ENCODE peak calls at places on chromosomes 16 and 17, in four cellular contexts. S is MG63, G is heart right ventricle, J is A549. D is an unnamed sample.

GRCh38 chr17:12790806-12791148 is 1.5 kb downstream of the ARHGAP44 start:
- DNase-seq in J (no peak), S (no peak), G (no peak), D (no peak)

GRCh38 chr17:80279895-80280294 is 19.2 kb downstream of the RNF213 start:
- DNase-seq in J (no peak), S (peak; percentile 69), G (peak; percentile 65), D (peak; percentile 29)

GRCh38 chr17:59366773-59367656 is 35.6 kb downstream of the YPEL2 start:
- DNase-seq in J (no peak), S (peak; percentile 4), G (peak; percentile 71), D (no peak)

GRCh38 chr17:8935194-8935593 is 30.3 kb downstream of the PIK3R5 start:
- DNase-seq in S (peak; percentile 44), G (no peak), J (peak; percentile 26), D (no peak)

GRCh38 chr17:79971651-79972050 is 64.0 kb downstream of the TBC1D16 start:
- DNase-seq in S (no peak), G (no peak), J (no peak), D (no peak)

GRCh38 chr17:14057591-14057990 is 11.7 kb upstream of the COX10 start:
- DNase-seq in J (no peak), S (no peak), G (no peak), D (no peak)

GRCh38 chr17:82890339-82890730 is 50.5 kb upstream of the ZNF750 start:
- DNase-seq in S (no peak), J (no peak), G (peak; percentile 29), D (no peak)

GRCh38 chr16:12573730-12574383 is 229.8 kb downstream of the CPPED1 start:
- DNase-seq in J (peak; percentile 71), S (peak; percentile 25), G (peak; percentile 24), D (no peak)

GRCh38 chr16:23556881-23557778 is at the start of the genes EARS2 and UBFD1:
- DNase-seq in S (peak; percentile 99), G (peak; percentile 98), J (peak; percentile 98), D (peak; percentile 92)

GRCh38 chr17:10103712-10104111 is 94.7 kb downstream of the GAS7 start:
- DNase-seq in S (no peak), J (no peak), G (no peak), D (no peak)

GRCh38 chr17:79398441-79398840 is 212.4 kb downstream of the RBFOX3 start:
- DNase-seq in S (no peak), G (no peak), J (no peak), D (no peak)

GRCh38 chr16:85749686-85750020 is 1.2 kb downstream of the C16orf74 start:
- DNase-seq in S (no peak), G (no peak), J (no peak), D (no peak)

GRCh38 chr17:78522031-78522809 is 55.0 kb downstream of the DNAH17 start:
- DNase-seq in J (no peak), G (no peak), S (no peak), D (no peak)

GRCh38 chr17:38897671-38898290 is 27.6 kb upstream of the LASP1NB start:
- DNase-seq in S (no peak), G (no peak), J (no peak), D (no peak)

GRCh38 chr16:53546988-53547391 is 44.0 kb upstream of the AKTIP start:
- DNase-seq in G (no peak), J (peak; percentile 35), S (no peak), D (no peak)

GRCh38 chr17:5281814-5282638 is at the start of gene RABEP1:
- DNase-seq in J (peak; percentile 92), S (peak; percentile 85), G (peak; percentile 95), D (peak; percentile 43)

GRCh38 chr16:11349599-11350276 is 4.5 kb downstream of the RMI2 start:
- DNase-seq in J (no peak), S (peak; percentile 70), G (peak; percentile 54), D (no peak)

GRCh38 chr17:68295086-68295485 is 3.8 kb downstream of the ARSG start:
- DNase-seq in S (no peak), J (no peak), G (no peak), D (no peak)

GRCh38 chr17:73142763-73143395 is 21.9 kb upstream of the SSTR2 start:
- DNase-seq in S (no peak), J (no peak), G (no peak), D (no peak)

GRCh38 chr16:85302018-85302847 is 190.0 kb upstream of the CIBAR2 start:
- DNase-seq in G (no peak), J (no peak), S (no peak), D (no peak)

GRCh38 chr16:85566502-85567100 is 46.5 kb upstream of the GSE1 start:
- DNase-seq in J (no peak), S (no peak), G (no peak), D (no peak)

GRCh38 chr16:84878770-84879169 is 59.0 kb downstream of the CRISPLD2 start:
- DNase-seq in S (no peak), G (no peak), J (no peak), D (no peak)

GRCh38 chr17:28889996-28890395 is 7.5 kb downstream of the FLOT2 start:
- DNase-seq in G (no peak), J (no peak), S (no peak), D (no peak)

GRCh38 chr17:20174588-20175265 is 165.6 kb downstream of the SPECC1 start:
- DNase-seq in S (peak; percentile 79), G (no peak), J (no peak), D (no peak)

GRCh38 chr17:7314719-7315569 is at the start of gene GPS2:
- DNase-seq in S (peak; percentile 83), J (peak; percentile 93), G (peak; percentile 93), D (no peak)

GRCh38 chr16:60748366-60748765 is 1287.9 kb downstream of the CDH8 start:
- DNase-seq in G (no peak), S (no peak), J (no peak), D (no peak)

GRCh38 chr16:71929048-71929447 is 33.7 kb downstream of the IST1 start:
- DNase-seq in S (peak; percentile 47), J (no peak), G (peak; percentile 33), D (peak; percentile 39)

GRCh38 chr17:57945999-57946797 is 9.0 kb downstream of the CUEDC1 start:
- DNase-seq in G (no peak), J (no peak), S (no peak), D (no peak)

GRCh38 chr17:31593806-31594205 is 202.3 kb downstream of the RAB11FIP4 start:
- DNase-seq in G (peak; percentile 52), S (peak; percentile 97), J (no peak), D (no peak)

GRCh38 chr16:361872-362701 is 8.3 kb downstream of the MRPL28 start:
- DNase-seq in J (peak; percentile 89), G (peak; percentile 65), S (peak; percentile 55), D (peak; percentile 20)

DNA sequence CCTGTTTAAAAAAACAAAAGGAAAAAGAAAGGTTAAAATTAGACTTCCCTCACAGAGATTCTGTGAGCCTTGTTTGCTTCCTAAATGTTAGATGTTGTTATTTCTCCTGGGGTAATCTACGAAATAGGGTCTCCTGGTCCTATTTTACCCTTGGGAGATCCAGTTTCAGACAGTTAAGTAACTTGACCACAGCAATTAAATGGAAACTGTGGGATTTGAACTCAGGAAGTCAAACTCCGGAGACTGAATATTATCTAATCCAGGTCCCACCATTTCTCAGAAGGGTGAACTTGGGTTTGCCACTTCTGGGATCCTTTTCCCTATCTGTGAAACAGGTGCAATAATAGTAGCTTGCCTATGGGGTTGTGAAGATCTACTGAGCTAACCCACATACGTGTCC is 6.4 kb upstream of the TMC5 start:
- DNase-seq in G (no peak), J (no peak), S (no peak), D (no peak)
- H3K4me3 ChIP-seq in G (no peak overlapping the region), J (peak overlapping the region; percentile 59), S (no peak overlapping the region), D (no peak overlapping the region)

GRCh38 chr16:22300427-22301071 is 3.3 kb downstream of the POLR3E start:
- DNase-seq in G (peak; percentile 49), J (peak; percentile 71), S (peak; percentile 73), D (peak; percentile 7)

GRCh38 chr16:22296225-22297113 is 740 bp upstream of the POLR3E start:
- DNase-seq in J (no peak), G (no peak), S (no peak), D (no peak)

GRCh38 chr16:22297871-22298733 is 893 bp downstream of the POLR3E start:
- DNase-seq in G (peak; percentile 65), S (peak; percentile 85), J (peak; percentile 95), D (peak; percentile 97)

GRCh38 chr16:22297114-22297870 is at the start of gene POLR3E:
- DNase-seq in G (peak; percentile 99), S (peak; percentile 97), J (peak; percentile 98), D (peak; percentile 87)

GRCh38 chr16:22299036-22299435 is 1.8 kb downstream of the POLR3E start:
- DNase-seq in G (no peak), S (no peak), J (no peak), D (no peak)
- H3K4me3 ChIP-seq in G (peak overlapping the region; percentile 97), S (no peak overlapping the region), J (no peak overlapping the region), D (no peak overlapping the region)

GRCh38 chr16:27221576-27222498 is 18.5 kb downstream of the KDM8 start:
- DNase-seq in G (peak; percentile 33), J (no peak), S (peak; percentile 96), D (no peak)

GRCh38 chr16:27224271-27224737 is 21.0 kb downstream of the KDM8 start:
- DNase-seq in S (no peak), G (no peak), J (no peak), D (no peak)

GRCh38 chr16:27223226-27223610 is 19.9 kb downstream of the KDM8 start:
- DNase-seq in G (no peak), S (no peak), J (no peak), D (no peak)

GRCh38 chr16:27223701-27224100 is 20.4 kb downstream of the KDM8 start:
- DNase-seq in G (no peak), J (no peak), S (no peak), D (no peak)

DNA sequence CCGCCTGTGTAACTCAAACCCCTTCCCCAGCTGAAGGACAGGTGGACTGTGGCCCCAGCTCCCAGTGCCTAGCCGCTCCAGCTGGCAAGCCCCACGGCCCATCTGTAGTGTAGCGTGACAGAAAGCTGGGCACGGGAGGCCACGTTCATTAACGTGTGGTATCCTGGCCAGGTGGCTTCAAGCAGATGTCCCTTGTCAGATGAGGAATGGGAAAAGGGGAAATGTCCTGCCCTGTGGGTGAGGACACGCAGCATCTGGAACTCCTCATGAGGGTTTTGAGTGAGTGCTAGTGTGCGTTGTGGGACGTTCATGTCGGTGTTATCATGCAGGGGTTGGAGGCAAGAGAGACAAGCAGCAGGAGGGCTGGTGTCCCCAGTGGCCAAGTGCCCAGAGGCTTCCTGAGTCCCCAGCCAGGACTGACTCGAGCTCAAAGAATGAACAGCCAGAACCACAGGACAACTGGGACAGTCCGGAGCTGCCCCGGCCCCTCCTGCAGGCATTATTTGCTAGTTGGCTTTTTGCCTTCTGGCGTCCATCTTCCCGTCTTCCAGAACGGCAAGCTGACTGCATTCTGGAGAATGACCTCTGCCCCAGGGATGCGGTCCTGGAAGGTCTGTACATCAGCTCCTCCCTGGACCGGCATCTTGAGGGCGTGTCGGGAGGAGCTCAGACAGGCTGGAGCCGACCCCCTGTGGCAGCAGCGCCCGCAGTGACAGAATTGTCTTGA is 19.3 kb downstream of the KDM8 start:
- DNase-seq in S (peak; percentile 99), G (peak; percentile 58), J (no peak), D (no peak)
- H3K4me3 ChIP-seq in S (no peak overlapping the region), G (no peak overlapping the region), J (no peak overlapping the region), D (no peak overlapping the region)

GRCh38 chr16:66872927-66873684 is 7.2 kb upstream of the PDP2 start:
- DNase-seq in J (peak; percentile 92), G (peak; percentile 89), S (peak; percentile 91), D (peak; percentile 99)

GRCh38 chr16:66873685-66874055 is 6.6 kb upstream of the PDP2 start:
- DNase-seq in J (no peak), G (no peak), S (no peak), D (no peak)

GRCh38 chr16:66871840-66872239 is 8.5 kb upstream of the PDP2 start:
- DNase-seq in G (no peak), S (no peak), J (no peak), D (no peak)

GRCh38 chr16:66872524-66872923 is 7.8 kb upstream of the PDP2 start:
- DNase-seq in J (no peak), S (no peak), G (no peak), D (no peak)

GRCh38 chr16:66869424-66869823 is 10.9 kb upstream of the PDP2 start:
- DNase-seq in G (no peak), S (no peak), J (no peak), D (no peak)
- H3K4me3 ChIP-seq in G (no peak overlapping the region), S (no peak overlapping the region), J (no peak overlapping the region), D (no peak overlapping the region)

D was measured in AG09309.